ENCODE peak calls at places on chromosomes 1 and 21, in four cellular contexts. A is GM12878, S is cardiac fibroblast, R is cardiac muscle cell. D is an unnamed sample.

GRCh38 chr1:214980931-214981330 is 101.6 kb upstream of the KCNK2 start:
- DNase-seq in A (no peak), S (no peak), R (no peak), D (no peak)

GRCh38 chr1:152983234-152983633 is 647 bp upstream of the SPRR1A start:
- DNase-seq in A (no peak), S (no peak), R (no peak), D (no peak)

GRCh38 chr1:228403231-228403631 is 3.4 kb downstream of the TRIM11 start:
- DNase-seq in A (no peak), S (no peak), R (no peak), D (no peak)

GRCh38 chr1:208135354-208135753 is 108.8 kb downstream of the PLXNA2 start:
- DNase-seq in A (no peak), S (peak; percentile 56), R (peak; percentile 50), D (no peak)

GRCh38 chr21:34745557-34746255 is 76.9 kb downstream of the CLIC6 start:
- DNase-seq in A (peak; percentile 26), S (peak; percentile 92), R (peak; percentile 92), D (peak; percentile 69)

GRCh38 chr1:162390396-162391185 is 9.1 kb downstream of the C1orf226 start:
- DNase-seq in A (no peak), S (no peak), R (no peak), D (no peak)

GRCh38 chr1:57475366-57475765 is 51.5 kb upstream of the DAB1 start:
- DNase-seq in A (no peak), S (no peak), R (no peak), D (no peak)

GRCh38 chr1:77686784-77687518 is 4.5 kb upstream of the ZZZ3 start:
- DNase-seq in A (no peak), S (no peak), R (no peak), D (no peak)

GRCh38 chr21:32065654-32066053 is 192.8 kb downstream of the HUNK start:
- DNase-seq in A (no peak), S (no peak), R (no peak), D (no peak)

GRCh38 chr1:92840600-92840999 is 8.8 kb downstream of the RPL5 start:
- DNase-seq in A (no peak), S (no peak), R (no peak), D (no peak)

GRCh38 chr1:92843429-92844352 is 11.9 kb downstream of the RPL5 start:
- DNase-seq in A (no peak), S (no peak), R (no peak), D (no peak)

GRCh38 chr1:92844439-92844838 is 12.6 kb downstream of the RPL5 start:
- DNase-seq in A (no peak), S (no peak), R (no peak), D (no peak)

GRCh38 chr1:92843046-92843423 is 11.2 kb downstream of the RPL5 start:
- DNase-seq in A (no peak), S (no peak), R (no peak), D (no peak)

GRCh38 chr1:92842082-92843045 is 10.5 kb downstream of the RPL5 start:
- DNase-seq in A (no peak), S (no peak), R (no peak), D (no peak)
- TF ChIP-seq CTCF in A (no peak), S (no peak), R (no peak), D (no peak)

DNA sequence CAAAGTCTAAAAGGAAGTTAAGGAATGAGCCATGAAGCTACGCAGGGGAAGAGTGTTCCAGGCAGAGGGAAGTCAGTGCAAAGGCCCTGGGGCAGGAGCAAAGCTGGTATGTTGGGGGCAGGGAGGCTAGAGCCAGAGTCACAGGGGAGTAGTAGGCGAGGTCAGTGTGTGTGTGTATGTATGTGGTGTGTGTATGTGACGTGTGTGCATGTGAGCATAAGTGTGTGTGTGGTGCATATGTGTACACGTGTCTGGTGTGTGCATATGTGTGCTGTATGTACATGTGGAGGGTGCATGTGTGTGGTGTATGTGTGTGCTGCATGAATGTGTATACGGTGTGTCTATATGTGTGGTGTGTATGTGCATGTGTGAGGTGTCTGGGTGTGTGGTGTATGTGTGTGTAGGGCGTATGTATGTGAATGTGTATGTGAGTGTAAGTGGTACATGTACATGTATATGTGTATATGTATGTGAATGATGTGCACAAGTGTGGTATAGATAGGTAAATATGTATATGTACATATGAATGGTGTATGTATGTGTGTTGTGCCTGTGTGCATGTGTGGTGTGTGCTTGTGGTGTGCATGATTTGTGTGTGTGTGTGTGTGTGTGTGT is 20.8 kb upstream of the NID1 start:
- DNase-seq in A (no peak), S (no peak), R (no peak), D (no peak)
- TF ChIP-seq CTCF in A (no peak), S (no peak), R (no peak), D (no peak)

GRCh38 chr1:82091729-82092128 is 291.0 kb downstream of the ADGRL2 start:
- DNase-seq in A (no peak), S (peak; percentile 78), R (peak; percentile 41), D (no peak)
- TF ChIP-seq CTCF in A (no peak), S (peak; percentile 8), R (no peak), D (no peak)

GRCh38 chr1:73452522-73452921 is 745.5 kb downstream of the LRRIQ3 start:
- DNase-seq in A (no peak), S (no peak), R (no peak), D (no peak)
- TF ChIP-seq CTCF in A (no peak), S (no peak), R (no peak), D (no peak)

DNA sequence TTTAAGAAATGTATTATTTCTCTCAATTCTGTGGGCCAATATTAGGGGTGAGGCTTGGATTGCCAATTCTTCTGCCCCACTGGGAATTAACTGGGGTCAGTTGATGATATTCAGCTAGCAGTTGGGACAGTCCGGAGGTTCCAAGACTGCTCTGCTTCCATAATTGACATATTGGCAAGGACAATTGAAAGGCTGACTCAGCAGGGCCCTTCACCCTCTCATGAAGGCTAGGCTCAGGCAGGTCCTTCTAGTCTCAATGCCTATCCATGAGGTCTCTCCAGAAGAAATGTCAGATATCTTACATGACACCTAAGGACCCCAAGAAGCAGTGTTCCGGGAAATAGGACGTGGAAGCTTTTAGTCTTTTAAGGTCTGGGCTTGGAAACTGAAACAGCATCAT is 13.3 kb upstream of the RNF11 start:
- DNase-seq in A (no peak), S (no peak), R (no peak), D (no peak)
- TF ChIP-seq CTCF in A (no peak), S (no peak), R (no peak), D (no peak)

DNA sequence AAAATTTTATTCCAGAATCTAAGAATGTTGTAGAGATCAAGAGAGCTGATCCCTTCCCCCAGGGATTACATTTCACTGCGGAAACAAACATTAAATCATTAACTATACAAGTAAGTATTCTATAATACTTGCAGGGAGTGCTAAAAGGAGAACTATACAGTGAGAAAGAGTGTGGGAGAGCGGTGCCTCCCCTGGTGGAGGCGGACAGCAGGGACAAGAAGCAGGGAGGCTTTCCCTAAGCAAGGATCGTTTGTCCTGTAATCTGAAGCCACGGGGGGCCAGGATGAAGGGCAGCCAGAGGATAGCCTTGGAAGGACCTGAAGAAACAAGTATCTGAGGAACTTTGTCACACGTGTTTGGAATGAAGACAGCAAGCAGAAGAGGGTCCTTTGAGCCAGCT is 40.1 kb downstream of the SLC9C2 start:
- DNase-seq in A (no peak), S (no peak), R (no peak), D (no peak)
- TF ChIP-seq CTCF in A (no peak), S (no peak), R (no peak), D (no peak)

DNA sequence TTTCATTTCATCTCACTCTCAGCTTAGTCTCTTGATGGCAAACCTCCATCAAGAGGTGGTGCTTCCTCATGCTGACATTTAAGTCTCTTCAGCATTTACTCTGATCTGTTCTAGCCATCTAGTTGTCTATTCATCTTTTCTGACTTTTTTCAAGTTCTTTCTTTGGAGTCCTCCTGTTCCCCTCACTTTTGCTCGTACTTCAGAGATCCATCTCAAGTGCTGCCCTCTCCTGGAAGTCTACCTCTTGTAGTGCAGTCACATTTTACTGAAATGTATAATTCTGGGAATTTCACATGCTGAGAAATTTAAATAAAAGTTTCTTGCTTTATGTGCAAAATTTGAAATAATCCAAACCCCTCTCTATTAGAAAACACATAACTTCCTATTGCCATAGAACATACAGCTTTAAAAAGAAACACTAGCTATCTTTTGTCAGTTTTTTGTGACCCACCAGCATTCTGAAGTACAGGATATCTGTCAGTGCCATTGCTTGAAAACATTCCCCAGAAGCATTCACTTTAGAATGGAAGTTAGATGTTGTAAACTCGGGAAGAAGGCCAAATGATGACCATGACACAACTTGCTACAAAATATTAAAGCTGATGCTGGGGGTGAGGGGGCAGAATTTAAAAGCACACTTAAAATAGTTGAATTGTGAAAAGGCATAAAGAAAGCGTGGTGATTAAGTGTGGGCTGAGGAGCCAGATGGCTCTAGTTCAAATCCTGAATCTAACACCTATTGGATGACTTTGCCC is 21.9 kb downstream of the RLF start:
- DNase-seq in A (no peak), S (peak; percentile 59), R (peak; percentile 57), D (peak; percentile 39)
- TF ChIP-seq CTCF in A (peak; percentile 28), S (peak; percentile 50), R (peak; percentile 56), D (no peak)

DNA sequence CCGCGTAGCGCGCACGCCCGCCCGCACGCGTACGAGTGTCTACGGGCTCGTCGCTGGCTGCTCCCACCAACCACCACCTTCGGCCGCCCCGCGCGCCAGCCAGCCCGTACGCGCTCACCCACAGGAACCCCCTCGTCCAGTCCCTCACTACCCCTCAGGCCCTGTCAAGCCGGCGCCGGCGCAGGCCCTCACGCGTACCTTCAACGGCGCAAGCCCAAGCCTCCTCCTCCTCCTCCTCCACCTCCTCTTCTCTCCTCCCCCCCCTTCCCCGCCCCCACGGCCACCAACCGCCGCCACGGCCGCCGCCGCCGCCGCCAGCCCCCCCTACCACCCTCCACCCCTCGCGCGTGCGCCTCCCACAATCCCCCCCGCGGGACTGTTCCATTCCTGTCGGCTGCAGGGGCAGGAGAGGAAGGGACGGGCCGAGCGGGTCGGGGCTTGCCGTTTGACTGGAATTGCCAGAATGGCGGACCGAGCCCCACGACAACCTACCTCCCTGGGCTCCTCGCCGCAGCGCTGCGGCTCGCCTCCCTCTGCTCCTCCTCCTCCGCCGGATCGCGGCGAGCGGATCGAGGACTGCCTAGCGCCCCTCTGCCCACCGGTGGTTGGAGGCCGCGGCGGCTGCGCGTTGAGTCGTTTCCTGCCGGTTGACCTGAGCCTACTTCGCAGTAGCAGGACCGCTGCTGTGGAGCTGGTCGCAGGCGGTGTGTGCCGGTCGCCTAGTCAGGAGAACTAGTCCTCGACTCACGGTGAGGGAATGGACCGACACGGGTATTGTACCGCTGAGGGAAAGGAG is at the start of gene ASH1L:
- DNase-seq in A (peak; percentile 71), S (peak; percentile 94), R (peak; percentile 97), D (peak; percentile 93)
- TF ChIP-seq CTCF in A (no peak), S (no peak), R (no peak), D (no peak)

GRCh38 chr1:1619917-1620361 is 4.6 kb downstream of the MIB2 start:
- DNase-seq in A (no peak), S (peak; percentile 15), R (no peak), D (peak; percentile 9)
- TF ChIP-seq CTCF in A (peak; percentile 20), S (peak; percentile 38), R (peak; percentile 37), D (peak; percentile 39)

GRCh38 chr1:41509270-41509671 is 24.8 kb upstream of the EDN2 start:
- DNase-seq in A (no peak), S (no peak), R (no peak), D (no peak)

GRCh38 chr1:41511239-41511540 is 26.7 kb upstream of the EDN2 start:
- DNase-seq in A (no peak), S (no peak), R (no peak), D (no peak)

GRCh38 chr1:41508290-41508689 is 23.8 kb upstream of the EDN2 start:
- DNase-seq in A (no peak), S (no peak), R (no peak), D (no peak)

GRCh38 chr1:41512701-41513387 is 28.4 kb upstream of the EDN2 start:
- DNase-seq in A (no peak), S (no peak), R (no peak), D (no peak)

GRCh38 chr1:41510531-41511238 is 26.2 kb upstream of the EDN2 start:
- DNase-seq in A (no peak), S (no peak), R (no peak), D (no peak)
- TF ChIP-seq CTCF in A (no peak), S (no peak), R (no peak), D (no peak)

D was measured in activated CD8-positive, alpha-beta T cell treated with anti-CD3 and anti-CD28 coated beads for 36 hours.